ENCODE peak calls at places on chromosomes 6 and 20, in four cellular contexts. E, K, S and Q are unnamed samples.

GRCh38 chr6:43874814-43875590 is 105.0 kb downstream of the VEGFA start:
- DNase-seq in E (no peak), S (no peak), K (no peak), Q (no peak)

GRCh38 chr6:168071620-168072019 is 7.4 kb downstream of the FRMD1 start:
- DNase-seq in E (no peak), K (peak), S (no peak), Q (peak)

GRCh38 chr6:26342106-26342999 is 22.6 kb upstream of the BTN3A2 start:
- DNase-seq in S (no peak), E (peak), K (peak), Q (peak)

GRCh38 chr6:7051780-7052440 is 55.9 kb upstream of the RREB1 start:
- DNase-seq in E (no peak), K (peak), S (no peak), Q (peak)

GRCh38 chr20:45445805-45446562 is 23.6 kb upstream of the WFDC2 start:
- DNase-seq in S (no peak), K (peak), E (no peak), Q (peak)

GRCh38 chr6:140463312-140463710 is 1088.9 kb upstream of the CITED2 start:
- DNase-seq in E (no peak), S (no peak), K (no peak), Q (no peak)

GRCh38 chr20:21102691-21103311 is 3.4 kb downstream of the LINC00237 start:
- DNase-seq in S (no peak), K (peak), E (peak), Q (peak)

GRCh38 chr6:109701774-109702173 is 10.7 kb downstream of the FIG4 start:
- DNase-seq in S (no peak), E (no peak), K (no peak), Q (no peak)

GRCh38 chr20:57089701-57090144 is 176.7 kb downstream of the BMP7 start:
- DNase-seq in E (peak), K (peak), S (peak), Q (peak)

GRCh38 chr6:162856885-162857284 is 129.1 kb downstream of the PACRG start:
- DNase-seq in E (peak), K (peak), S (peak), Q (peak)

GRCh38 chr6:20893415-20893814 is 359.2 kb downstream of the CDKAL1 start:
- DNase-seq in E (peak), S (no peak), K (no peak), Q (no peak)

GRCh38 chr6:87879144-87879861 is 168.3 kb upstream of the SPACA1 start:
- DNase-seq in K (no peak), E (no peak), S (no peak), Q (no peak)

GRCh38 chr6:63636516-63636968 is 940 bp downstream of the PHF3 start:
- DNase-seq in K (peak), E (peak), S (no peak), Q (peak)

GRCh38 chr6:128711149-128711548 is 171.8 kb upstream of the LAMA2 start:
- DNase-seq in E (no peak), S (no peak), K (no peak), Q (no peak)

GRCh38 chr6:7914311-7914710 is 3.7 kb upstream of the TXNDC5 start:
- DNase-seq in S (no peak), E (no peak), K (no peak), Q (no peak)

GRCh38 chr20:4151991-4152695 is 136.8 kb upstream of the RNF24 start:
- DNase-seq in K (no peak), S (no peak), E (peak), Q (no peak)

GRCh38 chr6:71198908-71199307 is 89.7 kb upstream of the OGFRL1 start:
- DNase-seq in E (no peak), S (no peak), K (no peak), Q (no peak)

GRCh38 chr20:32155017-32155965 is 45.8 kb downstream of the TM9SF4 start:
- DNase-seq in E (peak), K (peak), S (peak), Q (peak)

GRCh38 chr6:41294463-41294862 is 8.0 kb upstream of the TREM1 start:
- DNase-seq in E (no peak), S (no peak), K (no peak), Q (no peak)

GRCh38 chr6:154548130-154548830 is 37.8 kb upstream of the CNKSR3 start:
- DNase-seq in K (no peak), S (no peak), E (peak), Q (no peak)

GRCh38 chr6:8556370-8557018 is 121.1 kb upstream of the SLC35B3 start:
- DNase-seq in K (no peak), E (peak), S (no peak), Q (no peak)

GRCh38 chr6:79440590-79440989 is 96.6 kb downstream of the LCA5 start:
- DNase-seq in S (no peak), K (no peak), E (no peak), Q (no peak)

GRCh38 chr6:77764364-77764763 is 111.5 kb downstream of the MEI4 start:
- DNase-seq in S (no peak), K (no peak), E (no peak), Q (no peak)

GRCh38 chr20:11843289-11843688 is 74.4 kb upstream of the BTBD3 start:
- DNase-seq in K (no peak), S (no peak), E (no peak), Q (no peak)

GRCh38 chr20:23125159-23125558 is 39.0 kb upstream of the CD93 start:
- DNase-seq in E (no peak), K (no peak), S (no peak), Q (no peak)

GRCh38 chr6:32692019-32692418 is 25.6 kb upstream of the HLA-DQB1 start:
- DNase-seq in E (no peak), S (peak), K (peak), Q (peak)

GRCh38 chr6:87661016-87661415 is 41.0 kb downstream of the AKIRIN2 start:
- DNase-seq in K (no peak), E (peak), S (no peak), Q (no peak)

GRCh38 chr6:87791485-87791884 is 89.5 kb upstream of the AKIRIN2 start:
- DNase-seq in K (no peak), E (no peak), S (no peak), Q (no peak)

GRCh38 chr20:22775671-22776139 is 191.3 kb upstream of the FOXA2 start:
- DNase-seq in S (no peak), K (no peak), E (peak), Q (no peak)

GRCh38 chr6:22755605-22756004 is 186.2 kb downstream of the HDGFL1 start:
- DNase-seq in S (no peak), E (no peak), K (no peak), Q (no peak)

GRCh38 chr6:150453357-150453756 is 84.5 kb downstream of the IYD start:
- DNase-seq in E (no peak), K (no peak), S (no peak), Q (no peak)

GRCh38 chr20:35901678-35902544 is 52.4 kb downstream of the SCAND1 start:
- DNase-seq in K (no peak), S (no peak), E (peak), Q (no peak)

GRCh38 chr6:47134476-47135189 is 92.5 kb upstream of the ADGRF1 start:
- DNase-seq in K (peak), E (peak), S (no peak), Q (no peak)

GRCh38 chr6:82735790-82736189 is 329.9 kb downstream of the UBE3D start:
- DNase-seq in S (no peak), K (no peak), E (no peak), Q (no peak)

GRCh38 chr20:46350201-46350985 is 42.1 kb upstream of the CDH22 start:
- DNase-seq in E (peak), K (peak), S (no peak), Q (peak)

GRCh38 chr6:159790947-159791598 is 806 bp downstream of the MRPL18 start:
- DNase-seq in E (no peak), K (peak), S (no peak), Q (no peak)
- H4K8ac ChIP-seq in E (peak), K (no peak), S (no peak), Q (no peak)

GRCh38 chr20:51562027-51562333 is 19.5 kb upstream of the NFATC2 start:
- DNase-seq in S (no peak), K (no peak), E (peak), Q (no peak)
- H2BK15ac ChIP-seq in S (no peak), K (no peak), E (no peak), Q (no peak)

GRCh38 chr6:138970159-138970558 is 17.9 kb downstream of the REPS1 start:
- DNase-seq in K (no peak), E (no peak), S (no peak), Q (no peak)
- H3K4ac ChIP-seq in K (no peak), E (no peak), S (no peak), Q (no peak)

DNA sequence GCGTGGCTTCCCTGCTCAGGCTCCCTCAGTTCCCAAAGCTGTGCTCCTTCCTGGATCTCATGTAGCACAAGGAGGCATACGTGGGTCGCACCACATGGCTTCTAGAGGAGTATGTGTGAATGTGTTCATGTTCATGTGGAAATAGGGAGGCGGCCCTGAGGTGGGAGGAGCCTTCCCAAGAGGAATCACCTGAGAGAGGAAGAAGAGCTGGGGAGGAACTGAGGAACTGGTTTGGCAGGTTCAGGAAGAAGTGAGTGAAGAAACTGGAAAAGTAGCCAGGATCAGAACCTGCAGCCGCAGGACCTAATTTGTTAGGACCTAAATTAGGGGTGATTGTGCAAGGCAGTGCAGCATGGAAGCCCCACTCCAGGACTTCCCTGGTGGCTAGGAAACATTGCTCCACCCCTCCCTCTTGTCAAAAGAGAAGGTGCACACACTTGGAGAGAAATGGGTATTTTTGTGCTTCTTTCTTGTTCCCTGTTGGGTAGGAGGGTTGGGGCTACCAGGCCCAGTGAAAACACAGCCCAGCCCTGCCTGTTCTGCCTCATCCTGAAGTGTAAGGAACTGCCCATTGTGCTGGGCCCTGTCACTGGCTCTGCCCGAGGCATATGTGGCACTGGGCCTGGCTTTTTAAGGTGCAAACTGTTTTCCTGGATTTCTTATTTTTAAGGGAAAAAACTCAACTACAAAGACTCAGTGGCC is 20.7 kb downstream of the SYNJ2 start:
- DNase-seq in K (peak), E (no peak), S (no peak), Q (no peak)
- H4K8ac ChIP-seq in K (no peak), E (peak), S (no peak), Q (no peak)

GRCh38 chr6:133612459-133612858 is 276.5 kb upstream of the TCF21 start:
- DNase-seq in K (peak), S (no peak), E (no peak), Q (no peak)

GRCh38 chr6:133610271-133610840 is 278.6 kb upstream of the TCF21 start:
- DNase-seq in E (peak), S (no peak), K (no peak), Q (no peak)

GRCh38 chr6:133613231-133613630 is 275.7 kb upstream of the TCF21 start:
- DNase-seq in K (no peak), E (no peak), S (no peak), Q (no peak)

GRCh38 chr6:133609404-133610270 is 279.3 kb upstream of the TCF21 start:
- DNase-seq in E (peak), S (no peak), K (no peak), Q (no peak)

DNA sequence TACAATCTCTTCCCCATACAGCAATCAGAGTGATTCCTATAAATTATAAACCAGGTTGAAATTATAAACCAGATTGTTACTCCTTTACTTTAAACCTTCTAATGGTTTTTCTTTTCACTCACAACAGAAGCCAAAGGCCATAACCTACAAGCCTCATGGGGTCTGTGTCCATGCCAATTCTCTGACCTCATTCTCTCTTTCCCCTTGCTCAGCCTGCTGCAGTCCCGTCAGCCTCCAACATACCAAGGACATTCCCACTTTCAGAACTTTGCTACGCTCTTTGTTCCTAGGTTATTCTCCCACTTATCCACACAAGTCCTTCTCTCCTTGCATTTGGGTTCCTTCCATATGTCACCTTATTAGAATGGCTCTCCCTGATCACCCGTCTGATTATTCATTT is 277.9 kb upstream of the TCF21 start:
- DNase-seq in E (no peak), S (no peak), K (no peak), Q (no peak)
- H2BK15ac ChIP-seq in E (peak), S (no peak), K (no peak), Q (no peak)